ENCODE peak calls at places on chromosomes 6 and 20, in seven cellular contexts. One of them, this sample, is unnamed.
A peak's percentile ranks its signal among the peaks of the same experiment; 100 is the strongest.

GRCh38 chr6:134145786-134146185 is 93.4 kb upstream of the SLC2A12 start:
- DNase-seq in fibroblast of pulmonary artery: peak; percentile 31
- DNase-seq in PC-3: peak; percentile 62
- DNase-seq in HCT116: no peak
- DNase-seq in coronary artery: no peak
- DNase-seq in pancreas: no peak
- DNase-seq in K562: no peak
- DNase-seq in this sample: no peak

GRCh38 chr6:105859441-105859840 is 226.7 kb upstream of the PRDM1 start:
- DNase-seq in coronary artery: no peak
- DNase-seq in K562: no peak
- DNase-seq in pancreas: no peak
- DNase-seq in fibroblast of pulmonary artery: no peak
- DNase-seq in PC-3: no peak
- DNase-seq in HCT116: no peak
- DNase-seq in this sample: no peak

GRCh38 chr6:169643521-169643920 is 58.3 kb downstream of the WDR27 start:
- DNase-seq in pancreas: no peak
- DNase-seq in coronary artery: no peak
- DNase-seq in HCT116: no peak
- DNase-seq in PC-3: no peak
- DNase-seq in K562: no peak
- DNase-seq in fibroblast of pulmonary artery: no peak
- DNase-seq in this sample: no peak

GRCh38 chr6:166055801-166056200 is 111.8 kb downstream of the TBXT start:
- DNase-seq in fibroblast of pulmonary artery: no peak
- DNase-seq in coronary artery: no peak
- DNase-seq in K562: no peak
- DNase-seq in PC-3: no peak
- DNase-seq in pancreas: no peak
- DNase-seq in HCT116: no peak
- DNase-seq in this sample: peak; percentile 18

GRCh38 chr20:24364464-24364863 is 105.0 kb upstream of the SYNDIG1 start:
- DNase-seq in HCT116: no peak
- DNase-seq in PC-3: no peak
- DNase-seq in pancreas: no peak
- DNase-seq in K562: no peak
- DNase-seq in coronary artery: no peak
- DNase-seq in fibroblast of pulmonary artery: no peak
- DNase-seq in this sample: peak; percentile 10

GRCh38 chr20:15759546-15760216 is 813.6 kb downstream of the KIF16B start:
- DNase-seq in pancreas: no peak
- DNase-seq in HCT116: no peak
- DNase-seq in PC-3: peak; percentile 31
- DNase-seq in fibroblast of pulmonary artery: peak; percentile 7
- DNase-seq in K562: no peak
- DNase-seq in coronary artery: no peak
- DNase-seq in this sample: peak; percentile 10

GRCh38 chr20:20594171-20594530 is 118.3 kb downstream of the RALGAPA2 start:
- DNase-seq in fibroblast of pulmonary artery: peak; percentile 57
- DNase-seq in PC-3: peak; percentile 59
- DNase-seq in K562: no peak
- DNase-seq in pancreas: no peak
- DNase-seq in HCT116: no peak
- DNase-seq in coronary artery: no peak
- DNase-seq in this sample: peak; percentile 60

GRCh38 chr20:37346526-37347346 is 796 bp downstream of the SRC start:
- DNase-seq in K562: peak; percentile 9
- DNase-seq in fibroblast of pulmonary artery: no peak
- DNase-seq in HCT116: no peak
- DNase-seq in coronary artery: peak; percentile 60
- DNase-seq in PC-3: no peak
- DNase-seq in pancreas: no peak
- DNase-seq in this sample: no peak

GRCh38 chr6:121835662-121836061 is 400.2 kb downstream of the GJA1 start:
- DNase-seq in fibroblast of pulmonary artery: no peak
- DNase-seq in K562: no peak
- DNase-seq in pancreas: no peak
- DNase-seq in PC-3: no peak
- DNase-seq in HCT116: no peak
- DNase-seq in coronary artery: no peak
- DNase-seq in this sample: no peak

GRCh38 chr6:107820571-107821261 is 3.4 kb downstream of the SCML4 start:
- DNase-seq in PC-3: no peak
- DNase-seq in pancreas: no peak
- DNase-seq in HCT116: no peak
- DNase-seq in coronary artery: peak; percentile 26
- DNase-seq in fibroblast of pulmonary artery: peak; percentile 37
- DNase-seq in K562: no peak
- DNase-seq in this sample: peak; percentile 23

GRCh38 chr20:53901064-53901463 is 169.3 kb downstream of the BCAS1 start:
- DNase-seq in fibroblast of pulmonary artery: peak; percentile 52
- DNase-seq in PC-3: no peak
- DNase-seq in HCT116: no peak
- DNase-seq in pancreas: no peak
- DNase-seq in coronary artery: no peak
- DNase-seq in K562: no peak
- DNase-seq in this sample: peak; percentile 56

GRCh38 chr6:27494987-27495385 is 22.1 kb upstream of the ZNF184 start:
- DNase-seq in HCT116: no peak
- DNase-seq in coronary artery: no peak
- DNase-seq in fibroblast of pulmonary artery: no peak
- DNase-seq in PC-3: no peak
- DNase-seq in pancreas: no peak
- DNase-seq in K562: no peak
- DNase-seq in this sample: no peak
- H3K4me3 ChIP-seq in HCT116: no peak overlapping the region
- H3K4me3 ChIP-seq in coronary artery: peak overlapping the region; percentile 69
- H3K4me3 ChIP-seq in fibroblast of pulmonary artery: peak overlapping the region; percentile 72
- H3K4me3 ChIP-seq in PC-3: no peak overlapping the region
- H3K4me3 ChIP-seq in pancreas: peak overlapping the region; percentile 49
- H3K4me3 ChIP-seq in K562: peak overlapping the region; percentile 58
- H3K4me3 ChIP-seq in this sample: peak overlapping the region; percentile 55

GRCh38 chr6:167685654-167686053 is 141.1 kb upstream of the AFDN start:
- DNase-seq in HCT116: no peak
- DNase-seq in K562: no peak
- DNase-seq in PC-3: no peak
- DNase-seq in pancreas: no peak
- DNase-seq in coronary artery: no peak
- DNase-seq in fibroblast of pulmonary artery: no peak
- DNase-seq in this sample: no peak

GRCh38 chr6:167686204-167686893 is 140.4 kb upstream of the AFDN start:
- DNase-seq in PC-3: no peak
- DNase-seq in fibroblast of pulmonary artery: no peak
- DNase-seq in HCT116: no peak
- DNase-seq in pancreas: no peak
- DNase-seq in coronary artery: no peak
- DNase-seq in K562: no peak
- DNase-seq in this sample: no peak

GRCh38 chr6:167683028-167683862 is 143.5 kb upstream of the AFDN start:
- DNase-seq in pancreas: peak; percentile 68
- DNase-seq in HCT116: peak; percentile 82
- DNase-seq in PC-3: peak; percentile 73
- DNase-seq in fibroblast of pulmonary artery: peak; percentile 97
- DNase-seq in K562: no peak
- DNase-seq in coronary artery: no peak
- DNase-seq in this sample: peak; percentile 93

GRCh38 chr6:167682546-167683027 is 144.1 kb upstream of the AFDN start:
- DNase-seq in pancreas: peak; percentile 35
- DNase-seq in HCT116: no peak
- DNase-seq in K562: no peak
- DNase-seq in PC-3: no peak
- DNase-seq in coronary artery: no peak
- DNase-seq in fibroblast of pulmonary artery: no peak
- DNase-seq in this sample: no peak

GRCh38 chr6:167684276-167685104 is 142.2 kb upstream of the AFDN start:
- DNase-seq in coronary artery: no peak
- DNase-seq in HCT116: no peak
- DNase-seq in pancreas: no peak
- DNase-seq in K562: no peak
- DNase-seq in PC-3: no peak
- DNase-seq in fibroblast of pulmonary artery: no peak
- DNase-seq in this sample: no peak
- H3K4me3 ChIP-seq in coronary artery: no peak overlapping the region
- H3K4me3 ChIP-seq in HCT116: no peak overlapping the region
- H3K4me3 ChIP-seq in pancreas: no peak overlapping the region
- H3K4me3 ChIP-seq in K562: no peak overlapping the region
- H3K4me3 ChIP-seq in PC-3: no peak overlapping the region
- H3K4me3 ChIP-seq in fibroblast of pulmonary artery: no peak overlapping the region
- H3K4me3 ChIP-seq in this sample: no peak overlapping the region

DNA sequence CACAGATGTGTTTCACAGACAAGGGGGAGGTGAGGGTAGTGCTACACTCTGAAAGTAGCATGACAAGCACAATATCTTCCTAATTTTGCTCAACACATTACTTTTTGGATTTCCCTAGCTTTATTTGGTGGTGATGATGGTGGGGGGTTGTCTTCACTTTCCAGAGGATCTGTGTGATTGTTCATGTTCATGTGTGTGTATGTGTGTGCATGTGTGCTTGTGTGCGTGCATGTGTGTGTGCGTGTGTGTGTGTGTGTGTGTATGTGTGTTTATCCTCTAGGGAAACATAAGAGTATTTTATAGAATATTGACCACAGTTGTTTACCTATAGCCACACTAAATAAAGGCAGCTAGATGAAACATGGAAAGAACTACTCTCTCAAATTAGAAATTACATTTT is 183.8 kb upstream of the EYA4 start:
- DNase-seq in PC-3: no peak
- DNase-seq in HCT116: no peak
- DNase-seq in coronary artery: no peak
- DNase-seq in K562: no peak
- DNase-seq in pancreas: no peak
- DNase-seq in fibroblast of pulmonary artery: no peak
- DNase-seq in this sample: no peak
- H3K4me3 ChIP-seq in PC-3: no peak overlapping the region
- H3K4me3 ChIP-seq in HCT116: no peak overlapping the region
- H3K4me3 ChIP-seq in coronary artery: no peak overlapping the region
- H3K4me3 ChIP-seq in K562: no peak overlapping the region
- H3K4me3 ChIP-seq in pancreas: no peak overlapping the region
- H3K4me3 ChIP-seq in fibroblast of pulmonary artery: no peak overlapping the region
- H3K4me3 ChIP-seq in this sample: no peak overlapping the region

DNA sequence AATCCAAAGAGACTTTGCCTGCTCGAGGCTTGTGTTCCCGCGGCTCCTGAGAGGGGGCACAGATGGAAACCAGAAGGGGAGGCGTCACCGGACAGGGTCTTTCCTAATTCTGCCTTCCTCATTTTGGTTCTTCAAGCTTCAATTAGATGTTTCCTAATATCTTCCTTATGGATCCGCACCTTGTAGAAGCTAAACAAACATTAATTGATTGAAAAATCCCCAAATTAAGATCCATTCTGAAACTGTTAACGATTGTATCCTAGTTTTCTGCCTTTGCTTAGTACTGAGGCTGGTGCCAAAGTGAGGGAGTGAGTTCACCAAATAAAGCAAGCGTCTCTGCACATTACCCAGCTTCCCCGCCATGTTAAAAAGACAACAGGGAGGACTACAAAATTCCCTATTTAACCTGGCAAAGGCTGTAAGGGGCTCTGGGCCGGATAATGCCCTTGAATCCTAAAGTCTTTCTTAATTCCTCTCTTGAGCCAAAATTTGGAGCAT is 123.2 kb downstream of the GPX5 start:
- DNase-seq in coronary artery: no peak
- DNase-seq in PC-3: peak; percentile 22
- DNase-seq in K562: no peak
- DNase-seq in pancreas: no peak
- DNase-seq in fibroblast of pulmonary artery: no peak
- DNase-seq in HCT116: no peak
- DNase-seq in this sample: no peak
- H3K4me3 ChIP-seq in coronary artery: peak overlapping the region; percentile 66
- H3K4me3 ChIP-seq in PC-3: peak overlapping the region; percentile 74
- H3K4me3 ChIP-seq in K562: peak overlapping the region; percentile 24
- H3K4me3 ChIP-seq in pancreas: peak overlapping the region; percentile 31
- H3K4me3 ChIP-seq in fibroblast of pulmonary artery: peak overlapping the region; percentile 70
- H3K4me3 ChIP-seq in HCT116: peak overlapping the region; percentile 74
- H3K4me3 ChIP-seq in this sample: peak overlapping the region; percentile 74

GRCh38 chr6:5904527-5904926 is 102.2 kb downstream of the NRN1 start:
- DNase-seq in coronary artery: no peak
- DNase-seq in PC-3: no peak
- DNase-seq in HCT116: no peak
- DNase-seq in pancreas: no peak
- DNase-seq in fibroblast of pulmonary artery: no peak
- DNase-seq in K562: no peak
- DNase-seq in this sample: no peak

GRCh38 chr6:5905431-5906339 is 101.0 kb downstream of the NRN1 start:
- DNase-seq in pancreas: peak; percentile 25
- DNase-seq in HCT116: no peak
- DNase-seq in K562: no peak
- DNase-seq in fibroblast of pulmonary artery: peak; percentile 71
- DNase-seq in coronary artery: peak; percentile 82
- DNase-seq in PC-3: peak; percentile 44
- DNase-seq in this sample: peak; percentile 22

GRCh38 chr6:5906842-5907241 is 99.9 kb downstream of the NRN1 start:
- DNase-seq in coronary artery: no peak
- DNase-seq in K562: no peak
- DNase-seq in fibroblast of pulmonary artery: no peak
- DNase-seq in HCT116: no peak
- DNase-seq in PC-3: no peak
- DNase-seq in pancreas: no peak
- DNase-seq in this sample: no peak

GRCh38 chr6:5906340-5906670 is 100.4 kb downstream of the NRN1 start:
- DNase-seq in K562: no peak
- DNase-seq in HCT116: no peak
- DNase-seq in pancreas: no peak
- DNase-seq in coronary artery: no peak
- DNase-seq in PC-3: no peak
- DNase-seq in fibroblast of pulmonary artery: no peak
- DNase-seq in this sample: no peak
- H3K4me3 ChIP-seq in K562: no peak overlapping the region
- H3K4me3 ChIP-seq in HCT116: no peak overlapping the region
- H3K4me3 ChIP-seq in pancreas: no peak overlapping the region
- H3K4me3 ChIP-seq in coronary artery: no peak overlapping the region
- H3K4me3 ChIP-seq in PC-3: no peak overlapping the region
- H3K4me3 ChIP-seq in fibroblast of pulmonary artery: no peak overlapping the region
- H3K4me3 ChIP-seq in this sample: no peak overlapping the region

GRCh38 chr20:23085415-23086055 is 589 bp downstream of the CD93 start:
- DNase-seq in fibroblast of pulmonary artery: no peak
- DNase-seq in HCT116: no peak
- DNase-seq in K562: no peak
- DNase-seq in coronary artery: no peak
- DNase-seq in PC-3: no peak
- DNase-seq in pancreas: no peak
- DNase-seq in this sample: no peak

GRCh38 chr20:23086056-23086551 is at the start of gene CD93:
- DNase-seq in HCT116: no peak
- DNase-seq in coronary artery: no peak
- DNase-seq in K562: no peak
- DNase-seq in fibroblast of pulmonary artery: peak; percentile 70
- DNase-seq in PC-3: no peak
- DNase-seq in pancreas: no peak
- DNase-seq in this sample: no peak

GRCh38 chr20:23088891-23089290 is 2.8 kb upstream of the CD93 start:
- DNase-seq in coronary artery: no peak
- DNase-seq in fibroblast of pulmonary artery: no peak
- DNase-seq in K562: no peak
- DNase-seq in pancreas: no peak
- DNase-seq in HCT116: no peak
- DNase-seq in PC-3: no peak
- DNase-seq in this sample: no peak

GRCh38 chr20:23087587-23088275 is 1.6 kb upstream of the CD93 start:
- DNase-seq in HCT116: no peak
- DNase-seq in K562: no peak
- DNase-seq in PC-3: no peak
- DNase-seq in pancreas: no peak
- DNase-seq in fibroblast of pulmonary artery: no peak
- DNase-seq in coronary artery: no peak
- DNase-seq in this sample: no peak

GRCh38 chr20:23086931-23087411 is 847 bp upstream of the CD93 start:
- DNase-seq in K562: no peak
- DNase-seq in coronary artery: no peak
- DNase-seq in fibroblast of pulmonary artery: no peak
- DNase-seq in HCT116: no peak
- DNase-seq in PC-3: no peak
- DNase-seq in pancreas: no peak
- DNase-seq in this sample: no peak
- H3K4me3 ChIP-seq in K562: no peak overlapping the region
- H3K4me3 ChIP-seq in coronary artery: peak overlapping the region; percentile 71
- H3K4me3 ChIP-seq in fibroblast of pulmonary artery: no peak overlapping the region
- H3K4me3 ChIP-seq in HCT116: no peak overlapping the region
- H3K4me3 ChIP-seq in PC-3: no peak overlapping the region
- H3K4me3 ChIP-seq in pancreas: no peak overlapping the region
- H3K4me3 ChIP-seq in this sample: no peak overlapping the region